ENCODE peak calls at places on chromosome 11, in four cellular contexts. V, P, M and G are unnamed samples.

GRCh38 chr11:1050581-1051355 is 14.2 kb upstream of the MUC6 start:
- DNase-seq in V (peak), P (peak), M (peak), G (peak)

GRCh38 chr11:86632499-86633269 is 39.7 kb downstream of the ME3 start:
- DNase-seq in V (peak), P (peak), M (peak), G (no peak)

GRCh38 chr11:118618991-118619375 is 11.6 kb downstream of the PHLDB1 start:
- DNase-seq in V (no peak), P (no peak), M (no peak), G (no peak)

GRCh38 chr11:18721576-18722292 is 4.3 kb downstream of the IGSF22 start:
- DNase-seq in V (peak), P (no peak), M (peak), G (peak)

GRCh38 chr11:7577226-7577882 is 63.6 kb downstream of the PPFIBP2 start:
- DNase-seq in V (no peak), P (no peak), M (no peak), G (no peak)

GRCh38 chr11:36056160-36056751 is 112.4 kb downstream of the LDLRAD3 start:
- DNase-seq in V (peak), P (no peak), M (peak), G (no peak)

GRCh38 chr11:100562102-100562501 is 125.0 kb upstream of the ARHGAP42 start:
- DNase-seq in V (no peak), P (no peak), M (no peak), G (no peak)

GRCh38 chr11:34791725-34792124 is 124.5 kb downstream of the APIP start:
- DNase-seq in V (no peak), P (peak), M (no peak), G (no peak)

GRCh38 chr11:61075891-61076290 is 26.4 kb upstream of the CD5 start:
- DNase-seq in V (no peak), P (peak), M (no peak), G (no peak)

GRCh38 chr11:8671651-8672062 is 10.8 kb downstream of the TRIM66 start:
- DNase-seq in V (no peak), P (no peak), M (no peak), G (no peak)

GRCh38 chr11:12721816-12722604 is 47.8 kb downstream of the TEAD1 start:
- DNase-seq in V (no peak), P (no peak), M (no peak), G (no peak)

GRCh38 chr11:121328967-121329653 is 36.5 kb downstream of the SC5D start:
- DNase-seq in V (no peak), P (no peak), M (no peak), G (no peak)

GRCh38 chr11:17550455-17551346 is 3.6 kb downstream of the OTOG start:
- DNase-seq in V (no peak), P (no peak), M (no peak), G (no peak)

GRCh38 chr11:47847892-47848635 is at the start of gene NUP160:
- DNase-seq in V (peak), P (peak), M (peak), G (peak)

GRCh38 chr11:95531116-95531515 is 258.5 kb downstream of the FAM76B start:
- DNase-seq in V (no peak), P (no peak), M (no peak), G (no peak)

GRCh38 chr11:99814738-99815137 is 794.0 kb downstream of the CNTN5 start:
- DNase-seq in V (no peak), P (no peak), M (no peak), G (no peak)

GRCh38 chr11:46832511-46833214 is 13.4 kb downstream of the CKAP5 start:
- DNase-seq in V (no peak), P (no peak), M (peak), G (no peak)

GRCh38 chr11:129576652-129577051 is 201.0 kb downstream of the BARX2 start:
- DNase-seq in V (no peak), P (no peak), M (no peak), G (no peak)

GRCh38 chr11:131749100-131749499 is 378.7 kb downstream of the NTM start:
- DNase-seq in V (no peak), P (no peak), M (no peak), G (no peak)

GRCh38 chr11:117907276-117908110 is 21.7 kb downstream of the TMPRSS13 start:
- DNase-seq in V (peak), P (peak), M (peak), G (peak)

GRCh38 chr11:15969701-15970329 is 386.5 kb downstream of the SOX6 start:
- DNase-seq in V (no peak), P (no peak), M (no peak), G (no peak)

GRCh38 chr11:61826930-61827572 is 1.0 kb upstream of the FADS2 start:
- DNase-seq in V (no peak), P (no peak), M (no peak), G (no peak)

GRCh38 chr11:69523453-69523852 is 42.0 kb downstream of the LINC01488 start:
- DNase-seq in V (no peak), P (no peak), M (no peak), G (no peak)

GRCh38 chr11:63870351-63871197 is 31.7 kb downstream of the MARK2 start:
- DNase-seq in V (no peak), P (no peak), M (no peak), G (no peak)

GRCh38 chr11:3823303-3823702 is 14.9 kb downstream of the PGAP2 start:
- DNase-seq in V (no peak), P (no peak), M (no peak), G (no peak)

GRCh38 chr11:13880719-13881118 is 81.8 kb upstream of the SPON1 start:
- DNase-seq in V (no peak), P (no peak), M (no peak), G (no peak)

GRCh38 chr11:2529636-2530035 is 84.8 kb downstream of the KCNQ1 start:
- DNase-seq in V (no peak), P (no peak), M (no peak), G (no peak)

GRCh38 chr11:65504671-65505433 is 6.0 kb downstream of the MALAT1 start:
- DNase-seq in V (no peak), P (no peak), M (peak), G (no peak)

GRCh38 chr11:119896387-119897045 is 167.5 kb upstream of the NECTIN1 start:
- DNase-seq in V (no peak), P (no peak), M (no peak), G (no peak)
- TF ChIP-seq PHF8 in V (no peak), P (no peak), M (no peak), G (no peak)

DNA sequence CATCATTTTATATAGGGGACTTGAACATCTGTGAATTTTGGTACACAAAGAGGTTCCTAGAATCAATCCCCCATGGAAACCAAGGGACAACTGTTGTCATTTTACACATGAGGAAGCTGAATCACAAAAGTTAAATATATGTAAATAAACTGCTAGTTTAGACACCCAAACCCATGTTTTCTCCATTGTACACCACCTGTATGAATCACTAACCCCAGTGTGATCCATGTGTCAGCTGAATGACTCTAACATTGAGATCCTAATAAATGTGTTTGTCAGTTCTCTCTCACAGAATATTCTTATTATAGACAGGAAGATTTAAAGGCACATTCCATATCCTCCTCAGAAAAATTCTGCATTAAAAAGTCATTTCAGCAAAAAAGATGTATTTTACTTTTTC is 83.3 kb downstream of the ATG16L2 start:
- DNase-seq in V (no peak), P (no peak), M (no peak), G (no peak)
- TF ChIP-seq PHF8 in V (no peak), P (no peak), M (no peak), G (no peak)

DNA sequence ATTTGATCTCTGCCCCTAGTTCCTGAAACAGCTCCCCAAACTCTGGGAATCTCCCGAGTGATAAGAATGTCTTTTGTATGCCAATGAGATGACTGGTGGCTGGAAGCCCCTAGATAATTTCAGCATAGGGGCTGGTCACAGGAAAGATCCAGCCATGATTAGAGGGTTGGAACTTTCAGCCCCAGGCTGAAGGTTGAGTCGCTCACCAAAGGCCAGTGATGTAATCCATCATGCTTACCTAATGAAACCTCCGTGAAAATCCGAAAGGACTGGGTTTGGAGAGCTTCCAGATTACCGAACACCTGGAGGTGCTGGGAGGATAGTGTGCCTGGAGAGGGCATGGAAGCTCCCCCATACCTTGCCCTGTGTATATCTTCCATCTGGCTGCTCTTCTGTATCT is 26.0 kb downstream of the LRRC32 start:
- DNase-seq in V (no peak), P (no peak), M (no peak), G (no peak)
- TF ChIP-seq PHF8 in V (no peak), P (no peak), M (no peak), G (no peak)

DNA sequence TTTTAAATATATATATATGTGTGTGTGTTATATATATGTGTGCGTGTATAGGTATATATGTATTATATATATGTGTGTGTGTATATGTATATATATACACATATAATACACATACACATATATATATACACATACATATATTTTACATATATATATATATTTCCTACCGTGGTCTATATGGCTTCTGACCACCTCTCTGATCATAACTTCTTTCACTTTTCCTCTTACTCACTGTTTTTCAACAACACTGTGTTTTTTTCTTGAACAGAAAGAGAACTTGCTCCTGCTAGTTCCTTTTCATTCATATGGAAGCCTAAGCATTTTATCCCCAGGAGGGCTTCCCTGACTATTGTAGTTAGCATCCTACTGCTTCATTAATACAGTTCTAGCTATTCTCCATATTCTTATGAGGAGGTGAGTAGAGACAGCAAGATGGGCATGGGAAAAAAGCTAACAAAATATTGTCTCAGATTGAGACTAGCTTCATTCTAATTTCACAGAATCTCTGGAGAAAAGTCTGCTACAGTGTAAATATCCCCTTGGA is 38.5 kb upstream of the CTSC start:
- DNase-seq in V (no peak), P (no peak), M (no peak), G (no peak)
- TF ChIP-seq PHF8 in V (no peak), P (no peak), M (no peak), G (no peak)

DNA sequence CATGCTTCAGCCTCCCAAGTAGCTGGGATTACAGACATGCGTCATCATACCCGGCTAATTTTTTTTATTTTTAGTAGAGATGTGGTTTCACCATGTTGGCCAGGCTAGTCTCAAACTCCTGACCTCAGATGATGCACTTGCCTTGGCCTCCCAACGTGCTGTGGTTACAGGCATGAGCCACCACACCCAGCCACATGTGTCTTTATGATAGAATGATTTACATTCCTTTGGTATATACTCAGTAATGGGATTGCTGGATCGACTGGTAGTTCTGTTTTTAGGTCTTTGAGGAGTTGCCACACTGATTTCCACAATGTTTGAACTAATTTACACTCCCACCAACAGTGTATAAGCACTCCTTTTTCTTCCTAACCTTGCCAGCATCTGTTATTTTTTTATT is 276.2 kb downstream of the METTL15 start:
- DNase-seq in V (no peak), P (no peak), M (no peak), G (no peak)
- TF ChIP-seq PHF8 in V (no peak), P (no peak), M (no peak), G (no peak)

GRCh38 chr11:30560345-30561106 is 25.6 kb downstream of the MPPED2 start:
- DNase-seq in V (no peak), P (no peak), M (no peak), G (no peak)
- TF ChIP-seq PHF8 in V (no peak), P (no peak), M (no peak), G (no peak)

GRCh38 chr11:66880484-66881211 is 23.8 kb downstream of the LRFN4 start:
- DNase-seq in V (no peak), P (no peak), M (no peak), G (no peak)
- TF ChIP-seq PHF8 in V (no peak), P (no peak), M (no peak), G (no peak)